ENCODE peak calls at places on chromosomes 12 and 14, in nine cellular contexts. One of them, this sample, is unnamed.

GRCh38 chr12:51080136-51080535 is 3.3 kb downstream of the CSRNP2 start:
- DNase-seq in tibial nerve: no peak
- DNase-seq in cardiac fibroblast: no peak
- DNase-seq in stimulated activated CD8-positive, alpha-beta memory T cell treated with anti-CD3 and anti-CD28 coated beads, Interleukin-4, amount 100 ng/mL, for 24 hours: no peak
- DNase-seq in activated B cell treated with CpG ODN at 0.5 μM for 24 hours: no peak
- DNase-seq in epithelial cell of esophagus: no peak
- DNase-seq in activated CD4-positive, alpha-beta memory T cell treated with anti-CD3 and anti-CD28 coated beads for 36 hours: no peak
- DNase-seq in activated T-helper 1 cell treated with anti-CD3 and anti-CD28 coated beads, Interleukin-2, amount 50 U/mL, for 16 hours: no peak
- DNase-seq in central memory CD8-positive, alpha-beta T cell: no peak
- DNase-seq in this sample: no peak

GRCh38 chr14:66405158-66405557 is 81.0 kb upstream of the CCDC196 start:
- DNase-seq in activated B cell treated with CpG ODN at 0.5 μM for 24 hours: no peak
- DNase-seq in epithelial cell of esophagus: peak; percentile 35
- DNase-seq in central memory CD8-positive, alpha-beta T cell: no peak
- DNase-seq in activated CD4-positive, alpha-beta memory T cell treated with anti-CD3 and anti-CD28 coated beads for 36 hours: no peak
- DNase-seq in cardiac fibroblast: peak; percentile 59
- DNase-seq in activated T-helper 1 cell treated with anti-CD3 and anti-CD28 coated beads, Interleukin-2, amount 50 U/mL, for 16 hours: no peak
- DNase-seq in stimulated activated CD8-positive, alpha-beta memory T cell treated with anti-CD3 and anti-CD28 coated beads, Interleukin-4, amount 100 ng/mL, for 24 hours: no peak
- DNase-seq in tibial nerve: no peak
- DNase-seq in this sample: peak; percentile 21

GRCh38 chr12:108594-108993 is 42.0 kb downstream of the IQSEC3 start:
- DNase-seq in tibial nerve: no peak
- DNase-seq in epithelial cell of esophagus: peak; percentile 4
- DNase-seq in central memory CD8-positive, alpha-beta T cell: no peak
- DNase-seq in activated B cell treated with CpG ODN at 0.5 μM for 24 hours: no peak
- DNase-seq in cardiac fibroblast: peak; percentile 8
- DNase-seq in activated CD4-positive, alpha-beta memory T cell treated with anti-CD3 and anti-CD28 coated beads for 36 hours: no peak
- DNase-seq in stimulated activated CD8-positive, alpha-beta memory T cell treated with anti-CD3 and anti-CD28 coated beads, Interleukin-4, amount 100 ng/mL, for 24 hours: no peak
- DNase-seq in activated T-helper 1 cell treated with anti-CD3 and anti-CD28 coated beads, Interleukin-2, amount 50 U/mL, for 16 hours: no peak
- DNase-seq in this sample: no peak

GRCh38 chr12:79524507-79525148 is 166.1 kb downstream of the PAWR start:
- DNase-seq in activated CD4-positive, alpha-beta memory T cell treated with anti-CD3 and anti-CD28 coated beads for 36 hours: no peak
- DNase-seq in tibial nerve: no peak
- DNase-seq in stimulated activated CD8-positive, alpha-beta memory T cell treated with anti-CD3 and anti-CD28 coated beads, Interleukin-4, amount 100 ng/mL, for 24 hours: no peak
- DNase-seq in activated B cell treated with CpG ODN at 0.5 μM for 24 hours: no peak
- DNase-seq in cardiac fibroblast: peak; percentile 69
- DNase-seq in activated T-helper 1 cell treated with anti-CD3 and anti-CD28 coated beads, Interleukin-2, amount 50 U/mL, for 16 hours: no peak
- DNase-seq in epithelial cell of esophagus: no peak
- DNase-seq in central memory CD8-positive, alpha-beta T cell: no peak
- DNase-seq in this sample: no peak

GRCh38 chr12:90896164-90896563 is 58.8 kb downstream of the CCER1 start:
- DNase-seq in activated B cell treated with CpG ODN at 0.5 μM for 24 hours: no peak
- DNase-seq in epithelial cell of esophagus: peak; percentile 72
- DNase-seq in tibial nerve: no peak
- DNase-seq in cardiac fibroblast: peak; percentile 51
- DNase-seq in activated T-helper 1 cell treated with anti-CD3 and anti-CD28 coated beads, Interleukin-2, amount 50 U/mL, for 16 hours: no peak
- DNase-seq in stimulated activated CD8-positive, alpha-beta memory T cell treated with anti-CD3 and anti-CD28 coated beads, Interleukin-4, amount 100 ng/mL, for 24 hours: no peak
- DNase-seq in central memory CD8-positive, alpha-beta T cell: no peak
- DNase-seq in activated CD4-positive, alpha-beta memory T cell treated with anti-CD3 and anti-CD28 coated beads for 36 hours: no peak
- DNase-seq in this sample: peak; percentile 64

GRCh38 chr14:69699743-69700309 is 67.1 kb upstream of the SRSF5 start:
- DNase-seq in stimulated activated CD8-positive, alpha-beta memory T cell treated with anti-CD3 and anti-CD28 coated beads, Interleukin-4, amount 100 ng/mL, for 24 hours: no peak
- DNase-seq in activated T-helper 1 cell treated with anti-CD3 and anti-CD28 coated beads, Interleukin-2, amount 50 U/mL, for 16 hours: no peak
- DNase-seq in activated B cell treated with CpG ODN at 0.5 μM for 24 hours: no peak
- DNase-seq in tibial nerve: no peak
- DNase-seq in cardiac fibroblast: no peak
- DNase-seq in epithelial cell of esophagus: no peak
- DNase-seq in activated CD4-positive, alpha-beta memory T cell treated with anti-CD3 and anti-CD28 coated beads for 36 hours: no peak
- DNase-seq in central memory CD8-positive, alpha-beta T cell: no peak
- DNase-seq in this sample: no peak

GRCh38 chr14:96051231-96051630 is 12.1 kb downstream of the C14orf132 start:
- DNase-seq in stimulated activated CD8-positive, alpha-beta memory T cell treated with anti-CD3 and anti-CD28 coated beads, Interleukin-4, amount 100 ng/mL, for 24 hours: no peak
- DNase-seq in cardiac fibroblast: no peak
- DNase-seq in central memory CD8-positive, alpha-beta T cell: no peak
- DNase-seq in activated B cell treated with CpG ODN at 0.5 μM for 24 hours: no peak
- DNase-seq in tibial nerve: no peak
- DNase-seq in activated T-helper 1 cell treated with anti-CD3 and anti-CD28 coated beads, Interleukin-2, amount 50 U/mL, for 16 hours: no peak
- DNase-seq in activated CD4-positive, alpha-beta memory T cell treated with anti-CD3 and anti-CD28 coated beads for 36 hours: no peak
- DNase-seq in epithelial cell of esophagus: no peak
- DNase-seq in this sample: no peak

GRCh38 chr14:101374373-101375338 is 186.6 kb upstream of the DIO3 start:
- DNase-seq in activated CD4-positive, alpha-beta memory T cell treated with anti-CD3 and anti-CD28 coated beads for 36 hours: no peak
- DNase-seq in central memory CD8-positive, alpha-beta T cell: no peak
- DNase-seq in epithelial cell of esophagus: no peak
- DNase-seq in cardiac fibroblast: no peak
- DNase-seq in stimulated activated CD8-positive, alpha-beta memory T cell treated with anti-CD3 and anti-CD28 coated beads, Interleukin-4, amount 100 ng/mL, for 24 hours: no peak
- DNase-seq in tibial nerve: no peak
- DNase-seq in activated B cell treated with CpG ODN at 0.5 μM for 24 hours: no peak
- DNase-seq in activated T-helper 1 cell treated with anti-CD3 and anti-CD28 coated beads, Interleukin-2, amount 50 U/mL, for 16 hours: no peak
- DNase-seq in this sample: no peak

GRCh38 chr12:95574799-95575452 is 23.6 kb upstream of the USP44 start:
- DNase-seq in epithelial cell of esophagus: peak; percentile 60
- DNase-seq in stimulated activated CD8-positive, alpha-beta memory T cell treated with anti-CD3 and anti-CD28 coated beads, Interleukin-4, amount 100 ng/mL, for 24 hours: no peak
- DNase-seq in activated B cell treated with CpG ODN at 0.5 μM for 24 hours: no peak
- DNase-seq in tibial nerve: no peak
- DNase-seq in activated CD4-positive, alpha-beta memory T cell treated with anti-CD3 and anti-CD28 coated beads for 36 hours: no peak
- DNase-seq in cardiac fibroblast: peak; percentile 56
- DNase-seq in activated T-helper 1 cell treated with anti-CD3 and anti-CD28 coated beads, Interleukin-2, amount 50 U/mL, for 16 hours: no peak
- DNase-seq in central memory CD8-positive, alpha-beta T cell: no peak
- DNase-seq in this sample: peak; percentile 34

GRCh38 chr12:49548822-49549648 is 10.2 kb downstream of the KCNH3 start:
- DNase-seq in activated CD4-positive, alpha-beta memory T cell treated with anti-CD3 and anti-CD28 coated beads for 36 hours: peak; percentile 33
- DNase-seq in activated B cell treated with CpG ODN at 0.5 μM for 24 hours: peak; percentile 41
- DNase-seq in central memory CD8-positive, alpha-beta T cell: no peak
- DNase-seq in tibial nerve: no peak
- DNase-seq in epithelial cell of esophagus: no peak
- DNase-seq in cardiac fibroblast: peak; percentile 21
- DNase-seq in stimulated activated CD8-positive, alpha-beta memory T cell treated with anti-CD3 and anti-CD28 coated beads, Interleukin-4, amount 100 ng/mL, for 24 hours: no peak
- DNase-seq in activated T-helper 1 cell treated with anti-CD3 and anti-CD28 coated beads, Interleukin-2, amount 50 U/mL, for 16 hours: no peak
- DNase-seq in this sample: no peak

This sample was measured in mammary epithelial cell.